ENCODE peak calls at places on chromosomes 13 and 19, in six cellular contexts. M is upper lobe of right lung, L is thyroid gland, E is IMR-90, I is PC-9, T is transverse colon. Z is an unnamed sample.

GRCh38 chr13:99800004-99800403 is 171.6 kb downstream of the ZIC5 start:
- DNase-seq in M (no peak), L (no peak), E (no peak), I (no peak), T (no peak), Z (no peak)

GRCh38 chr13:63117710-63118109 is 1702.1 kb upstream of the PCDH20 start:
- DNase-seq in M (no peak), L (no peak), E (no peak), I (no peak), T (no peak), Z (no peak)

GRCh38 chr19:4503224-4504170 is 14.8 kb downstream of the PLIN4 start:
- DNase-seq in M (no peak), L (no peak), E (no peak), I (no peak), T (no peak), Z (no peak)

GRCh38 chr19:1469936-1470863 is 8.8 kb downstream of the C19orf25 start:
- DNase-seq in M (no peak), L (peak; percentile 29), E (no peak), I (peak; percentile 48), T (peak; percentile 67), Z (no peak)

GRCh38 chr13:112636401-112636975 is 48.5 kb upstream of the TUBGCP3 start:
- DNase-seq in M (peak; percentile 57), L (no peak), E (no peak), I (no peak), T (no peak), Z (no peak)

GRCh38 chr13:65959305-65959704 is 1270.8 kb downstream of the PCDH9 start:
- DNase-seq in M (no peak), L (no peak), E (peak; percentile 28), I (no peak), T (no peak), Z (no peak)

GRCh38 chr19:3189702-3190469 is 4.2 kb downstream of the NCLN start:
- DNase-seq in M (no peak), L (no peak), E (no peak), I (no peak), T (peak; percentile 38), Z (no peak)

GRCh38 chr19:9295411-9295849 is 14.2 kb downstream of the ZNF699 start:
- DNase-seq in M (no peak), L (no peak), E (no peak), I (no peak), T (no peak), Z (no peak)

GRCh38 chr13:51058461-51059167 is 52.5 kb downstream of the C13orf42 start:
- DNase-seq in M (no peak), L (no peak), E (no peak), I (no peak), T (no peak), Z (no peak)

GRCh38 chr19:2922987-2923386 is 21.8 kb downstream of the ZNF77 start:
- DNase-seq in M (no peak), L (peak; percentile 49), E (peak; percentile 9), I (no peak), T (no peak), Z (no peak)

GRCh38 chr19:4172861-4173473 is 9.4 kb downstream of the SIRT6 start:
- DNase-seq in M (peak; percentile 82), L (peak; percentile 53), E (peak; percentile 14), I (peak; percentile 51), T (peak; percentile 72), Z (peak; percentile 84)

GRCh38 chr19:34806976-34807860 is 34.2 kb upstream of the ZNF599 start:
- DNase-seq in M (no peak), L (no peak), E (no peak), I (no peak), T (no peak), Z (no peak)

GRCh38 chr19:1811472-1811894 is 593 bp downstream of the ATP8B3 start:
- DNase-seq in M (peak; percentile 82), L (peak; percentile 78), E (peak; percentile 67), I (peak; percentile 85), T (peak; percentile 82), Z (peak; percentile 89)

GRCh38 chr19:13063461-13064091 is 39.1 kb downstream of the LYL1 start:
- DNase-seq in M (no peak), L (no peak), E (no peak), I (no peak), T (no peak), Z (no peak)

GRCh38 chr19:17673937-17674799 is 14.0 kb downstream of the UNC13A start:
- DNase-seq in M (no peak), L (no peak), E (no peak), I (no peak), T (no peak), Z (no peak)

GRCh38 chr13:40031031-40031430 is 375.6 kb downstream of the COG6 start:
- DNase-seq in M (no peak), L (no peak), E (peak; percentile 16), I (no peak), T (no peak), Z (no peak)

GRCh38 chr19:35040826-35041547 is 534 bp upstream of the HPN start:
- DNase-seq in M (peak; percentile 96), L (peak; percentile 94), E (no peak), I (peak; percentile 69), T (peak; percentile 77), Z (peak; percentile 74)

GRCh38 chr13:32751340-32751739 is 165.1 kb downstream of the PDS5B start:
- DNase-seq in M (no peak), L (no peak), E (no peak), I (no peak), T (no peak), Z (no peak)

GRCh38 chr13:57637515-57637914 is 6.0 kb downstream of the PCDH17 start:
- DNase-seq in M (no peak), L (no peak), E (no peak), I (no peak), T (no peak), Z (no peak)

GRCh38 chr19:49364083-49364687 is 508 bp downstream of the DKKL1 start:
- DNase-seq in M (no peak), L (no peak), E (no peak), I (no peak), T (no peak), Z (no peak)

GRCh38 chr13:26482451-26483197 is 74.9 kb upstream of the WASF3 start:
- DNase-seq in M (no peak), L (peak; percentile 78), E (peak; percentile 74), I (peak; percentile 43), T (peak; percentile 73), Z (peak; percentile 43)

GRCh38 chr19:3897936-3898335 is 17.5 kb downstream of the ATCAY start:
- DNase-seq in M (no peak), L (no peak), E (no peak), I (no peak), T (no peak), Z (no peak)

GRCh38 chr13:72696590-72696989 is 30.8 kb downstream of the MZT1 start:
- DNase-seq in M (no peak), L (no peak), E (peak; percentile 10), I (no peak), T (no peak), Z (no peak)

GRCh38 chr19:58277748-58278147 is 1.0 kb upstream of the ZNF8 start:
- DNase-seq in M (no peak), L (no peak), E (no peak), I (no peak), T (no peak), Z (no peak)

GRCh38 chr19:58278156-58279041 is at the start of gene ZNF8:
- DNase-seq in M (peak; percentile 98), L (peak; percentile 97), E (peak; percentile 98), I (peak; percentile 97), T (peak; percentile 98), Z (peak; percentile 99)

GRCh38 chr19:58275564-58275963 is 3.2 kb upstream of the ZNF8 start:
- DNase-seq in M (no peak), L (no peak), E (no peak), I (no peak), T (no peak), Z (no peak)

GRCh38 chr19:58277197-58277596 is 1.6 kb upstream of the ZNF8 start:
- DNase-seq in M (no peak), L (no peak), E (no peak), I (no peak), T (no peak), Z (no peak)

DNA sequence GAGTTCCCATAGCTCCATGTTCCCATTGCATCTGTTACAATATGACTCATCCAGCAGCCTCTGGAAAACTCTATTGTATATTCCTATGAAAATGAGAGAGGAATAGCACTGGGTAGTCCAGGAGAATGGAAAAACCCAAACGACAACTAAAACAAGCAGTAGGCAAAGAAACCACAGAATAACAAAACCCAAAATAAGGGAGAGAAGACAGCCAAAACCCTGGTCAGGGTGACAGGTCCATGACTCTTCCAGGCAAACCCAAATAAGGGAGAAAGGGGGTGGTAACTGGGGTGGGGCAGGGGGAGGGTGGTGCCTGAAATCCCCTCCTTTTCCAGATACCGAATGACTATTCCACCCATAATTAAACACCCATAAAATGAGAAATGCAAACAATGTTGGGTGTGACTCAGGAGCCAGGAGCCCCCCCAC is 4.0 kb upstream of the ZNF8 start:
- DNase-seq in M (no peak), L (no peak), E (peak; percentile 35), I (no peak), T (no peak), Z (no peak)
- H3K9me3 ChIP-seq in M (peaks cover 55% of the 10 kb centered on the region), L (no peaks in the 10 kb centered on the region), E (peaks cover 55% of the 10 kb centered on the region), I (no peaks in the 10 kb centered on the region), T (peaks cover 60% of the 10 kb centered on the region), Z (peaks cover 54% of the 10 kb centered on the region)

DNA sequence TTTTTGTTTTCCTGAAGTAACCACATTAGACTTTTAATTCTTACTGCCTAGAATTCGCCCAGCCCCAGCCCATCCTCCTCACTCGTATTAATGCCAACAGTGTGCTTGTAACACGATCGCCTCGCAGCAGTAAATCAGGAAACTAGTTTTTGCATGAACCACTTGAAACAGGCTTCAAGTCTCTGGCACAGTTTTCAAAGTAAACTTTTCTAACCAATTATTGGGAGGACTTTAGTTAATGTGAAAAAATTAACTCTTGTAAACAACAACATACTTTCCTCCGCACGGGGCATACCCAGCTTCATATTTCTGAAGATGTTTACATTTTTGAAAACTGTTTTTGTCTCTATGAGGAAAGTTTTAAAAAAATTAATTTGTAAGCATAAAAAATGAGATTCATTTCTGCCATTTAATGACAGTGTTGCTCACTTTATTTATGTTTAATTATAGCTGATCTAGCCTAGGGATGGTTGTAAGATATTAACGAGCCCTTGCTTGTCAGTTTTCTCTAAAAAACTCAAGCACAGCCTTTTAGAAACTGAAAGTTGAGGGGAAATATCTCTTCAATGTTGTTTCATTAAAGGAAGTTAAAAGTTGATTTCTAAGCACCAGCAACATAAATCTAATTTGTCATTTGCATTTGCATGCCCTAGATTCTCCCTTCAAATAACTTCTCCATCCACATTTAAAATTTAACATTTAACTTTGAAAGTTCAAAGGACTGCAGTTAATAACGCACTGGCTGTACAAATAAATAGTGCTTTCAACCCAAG is 39.4 kb downstream of the TNFRSF19 start:
- DNase-seq in M (no peak), L (peak; percentile 79), E (peak; percentile 77), I (no peak), T (no peak), Z (no peak)
- TF ChIP-seq CTCF in M (no peak), L (no peak), E (no peak), I (no peak), T (no peak), Z (no peak)

GRCh38 chr13:101523732-101524131 is 71.3 kb downstream of the ITGBL1 start:
- DNase-seq in M (no peak), L (peak; percentile 29), E (peak; percentile 84), I (no peak), T (no peak), Z (no peak)
- H3K4me3 ChIP-seq in M (no peak overlapping the region), L (no peak overlapping the region), E (no peak overlapping the region), I (no peak overlapping the region), T (no peak overlapping the region), Z (no peak overlapping the region)

DNA sequence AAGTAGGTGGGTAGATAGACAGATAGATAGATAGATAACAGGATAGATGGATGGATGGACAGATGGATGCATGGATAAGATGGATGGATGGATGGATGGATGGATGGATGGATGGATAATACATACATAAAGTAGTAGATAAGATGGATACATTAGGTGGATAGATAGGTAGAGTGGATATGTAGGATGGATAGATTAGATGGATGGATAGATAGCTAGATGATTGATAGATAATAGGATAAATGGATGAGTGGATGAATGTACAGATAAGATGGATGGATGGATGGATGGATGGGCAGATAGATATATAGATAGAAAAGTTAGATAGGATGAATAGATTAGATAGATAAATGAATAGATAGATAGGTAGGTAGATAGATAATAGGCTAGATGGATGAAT is 2.1 kb downstream of the CYP4F3 start:
- DNase-seq in M (no peak), L (no peak), E (no peak), I (no peak), T (no peak), Z (no peak)
- H3K9me3 ChIP-seq in M (no peaks in the 10 kb centered on the region), L (no peaks in the 10 kb centered on the region), E (peaks cover 37% of the 10 kb centered on the region), I (no peaks in the 10 kb centered on the region), T (no peaks in the 10 kb centered on the region), Z (no peaks in the 10 kb centered on the region)